ENCODE peak calls at places on chromosomes 12 and 14, in eight cellular contexts. A, Y, W, S, C, T, V and M are unnamed samples.

GRCh38 chr12:119988788-119989618 is at the start of gene BICDL1:
- DNase-seq in T (peak; percentile 91), C (peak; percentile 78), Y (peak; percentile 11), A (peak; percentile 23), V (peak; percentile 99), W (peak; percentile 69), S (peak; percentile 98), M (peak; percentile 92)

GRCh38 chr12:92597997-92598396 is 104.8 kb upstream of the PLEKHG7 start:
- DNase-seq in Y (peak; percentile 72), A (peak; percentile 91), V (no peak), C (no peak), T (no peak), S (peak; percentile 94), W (no peak), M (no peak)

GRCh38 chr14:84237881-84238280 is 1292.1 kb upstream of the FLRT2 start:
- DNase-seq in T (no peak), W (no peak), C (no peak), S (no peak), A (peak; percentile 7), V (no peak), Y (no peak), M (no peak)

GRCh38 chr12:108305520-108305919 is 33.6 kb downstream of the CMKLR1 start:
- DNase-seq in T (peak; percentile 70), W (no peak), Y (peak; percentile 84), V (no peak), S (peak; percentile 73), C (no peak), A (peak; percentile 71), M (peak; percentile 45)

GRCh38 chr14:77099425-77100167 is 1.5 kb downstream of the CIPC start:
- DNase-seq in S (peak; percentile 46), V (no peak), T (no peak), W (no peak), C (no peak), A (peak; percentile 78), Y (peak; percentile 58), M (peak; percentile 50)

GRCh38 chr14:92499216-92499615 is 14.4 kb upstream of the RIN3 start:
- DNase-seq in Y (no peak), C (no peak), A (no peak), V (peak; percentile 30), S (no peak), T (no peak), W (no peak), M (peak; percentile 11)

GRCh38 chr12:124764870-124765570 is 98.6 kb downstream of the SCARB1 start:
- DNase-seq in S (peak; percentile 91), V (no peak), W (no peak), A (peak; percentile 89), T (no peak), Y (peak; percentile 98), C (no peak), M (no peak)

GRCh38 chr12:126936181-126936851 is 1330.7 kb upstream of the TMEM132C start:
- DNase-seq in T (no peak), W (peak; percentile 7), C (no peak), Y (peak; percentile 8), A (no peak), V (no peak), S (peak; percentile 30), M (no peak)

GRCh38 chr14:34199585-34199984 is 248.7 kb upstream of the EGLN3 start:
- DNase-seq in A (peak; percentile 46), Y (peak; percentile 99), V (no peak), C (peak; percentile 58), T (no peak), W (no peak), S (peak; percentile 95), M (no peak)

GRCh38 chr14:53807580-53807979 is 149.0 kb downstream of the BMP4 start:
- DNase-seq in T (no peak), V (no peak), S (no peak), A (no peak), W (no peak), C (no peak), Y (no peak), M (no peak)

GRCh38 chr12:1104088-1104800 is 113.2 kb downstream of the ERC1 start:
- DNase-seq in V (no peak), Y (no peak), S (no peak), T (no peak), A (no peak), W (no peak), C (no peak), M (no peak)

GRCh38 chr14:90846511-90846910 is 30.3 kb upstream of the TTC7B start:
- DNase-seq in A (peak; percentile 53), V (no peak), S (peak; percentile 89), Y (peak; percentile 60), C (no peak), W (no peak), T (no peak), M (no peak)

GRCh38 chr14:49971156-49972141 is 78.6 kb downstream of the ARF6 start:
- DNase-seq in T (no peak), S (no peak), Y (no peak), A (peak; percentile 25), V (no peak), W (peak; percentile 89), C (no peak), M (peak; percentile 65)

DNA sequence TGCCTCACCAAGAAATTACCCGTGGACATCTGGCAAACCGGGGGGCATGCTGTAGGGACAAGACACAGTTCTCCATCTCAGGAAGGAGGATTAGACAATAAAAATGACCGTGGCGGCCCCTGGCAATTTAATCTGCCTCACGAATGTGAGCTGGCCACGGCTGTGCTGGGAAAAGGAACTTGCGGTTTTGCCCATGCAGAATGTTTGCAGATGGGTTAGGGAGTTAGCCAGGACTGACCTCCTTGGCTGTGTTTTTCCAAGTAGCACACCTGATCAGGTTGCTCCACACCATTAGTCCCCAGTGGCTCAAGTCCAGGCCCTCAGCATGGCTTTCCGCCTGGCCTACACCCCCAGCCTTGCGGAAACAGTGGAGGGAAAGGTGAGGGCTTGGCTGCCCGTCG is 20.8 kb downstream of the TPCN1 start:
- DNase-seq in V (no peak), C (no peak), T (no peak), Y (peak; percentile 74), A (no peak), W (no peak), S (peak; percentile 95), M (no peak)
- H3K9ac ChIP-seq in V (no peak overlapping the region), C (no peak overlapping the region), T (no peak overlapping the region), Y (peak overlapping the region; percentile 72), A (no peak overlapping the region), W (no peak overlapping the region), S (peak overlapping the region; percentile 65), M (peak overlapping the region; percentile 48)

GRCh38 chr14:60327447-60328331 is 78.7 kb downstream of the PPM1A start:
- DNase-seq in A (peak; percentile 20), V (peak; percentile 79), C (no peak), Y (peak; percentile 11), T (peak; percentile 38), S (no peak), W (peak; percentile 47), M (peak; percentile 51)
- TF ChIP-seq CTCF in A (peak; percentile 6), V (peak; percentile 53), C (no peak), Y (no peak), T (no peak), S (no peak), W (peak; percentile 31), M (no peak)

GRCh38 chr12:99985631-99986030 is 895 bp upstream of the ANKS1B start:
- DNase-seq in T (no peak), A (no peak), Y (no peak), W (no peak), V (no peak), C (no peak), S (no peak), M (no peak)

GRCh38 chr12:99983721-99984258 is 946 bp downstream of the ANKS1B start:
- DNase-seq in S (no peak), A (no peak), V (no peak), T (peak; percentile 52), W (no peak), Y (no peak), C (no peak), M (no peak)

GRCh38 chr12:99984271-99985128 is at the start of gene ANKS1B:
- DNase-seq in V (peak; percentile 93), T (peak; percentile 89), Y (peak; percentile 49), S (peak; percentile 19), W (no peak), C (no peak), A (peak; percentile 13), M (peak; percentile 45)

GRCh38 chr12:99981639-99982190 is 3.0 kb downstream of the ANKS1B start:
- DNase-seq in W (no peak), A (no peak), Y (no peak), T (no peak), S (no peak), V (no peak), C (no peak), M (no peak)

GRCh38 chr12:99985129-99985570 is 414 bp upstream of the ANKS1B start:
- DNase-seq in C (no peak), Y (no peak), A (no peak), V (no peak), T (no peak), W (no peak), S (peak; percentile 30), M (no peak)
- H3K9ac ChIP-seq in C (no peak overlapping the region), Y (peak overlapping the region; percentile 67), A (peak overlapping the region; percentile 18), V (peak overlapping the region; percentile 56), T (peak overlapping the region; percentile 72), W (no peak overlapping the region), S (peak overlapping the region; percentile 22), M (no peak overlapping the region)

GRCh38 chr12:53805801-53806200 is 54.0 kb upstream of the CISTR start:
- DNase-seq in W (no peak), S (peak; percentile 29), V (no peak), A (peak; percentile 55), Y (no peak), C (no peak), T (no peak), M (no peak)

GRCh38 chr12:53803703-53804102 is 51.9 kb upstream of the CISTR start:
- DNase-seq in S (no peak), W (no peak), Y (no peak), V (no peak), T (no peak), A (no peak), C (no peak), M (no peak)

GRCh38 chr12:53803194-53803593 is 51.4 kb upstream of the CISTR start:
- DNase-seq in T (no peak), Y (no peak), V (no peak), A (no peak), S (no peak), W (no peak), C (no peak), M (no peak)

GRCh38 chr12:53805067-53805466 is 53.3 kb upstream of the CISTR start:
- DNase-seq in C (no peak), A (peak; percentile 64), S (peak; percentile 58), T (no peak), Y (no peak), W (no peak), V (no peak), M (no peak)

DNA sequence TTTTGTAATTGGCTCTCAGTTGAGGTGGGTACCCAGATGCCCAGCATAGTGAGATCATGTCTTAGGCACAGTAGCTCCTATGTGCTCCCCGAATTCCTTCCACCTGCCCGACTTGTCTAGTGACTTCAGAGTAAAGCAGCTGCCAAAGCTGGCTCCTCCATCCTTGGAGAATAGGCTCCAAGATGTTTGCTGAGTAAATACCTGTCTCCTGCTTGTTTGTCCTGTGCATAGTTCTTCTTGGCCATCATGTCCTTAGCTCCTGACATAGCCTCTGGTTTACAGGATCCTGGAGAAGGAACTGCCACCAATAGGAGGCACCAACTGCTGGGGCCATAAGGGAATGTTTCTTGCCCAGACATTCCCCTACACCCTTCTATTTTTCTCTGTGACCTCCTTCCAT is 52.6 kb upstream of the CISTR start:
- DNase-seq in V (no peak), Y (no peak), T (no peak), S (peak; percentile 32), A (no peak), C (no peak), W (no peak), M (no peak)
- TF ChIP-seq CTCF in V (peak; percentile 34), Y (no peak), T (no peak), S (no peak), A (no peak), C (no peak), W (no peak), M (no peak)

GRCh38 chr12:81798294-81798693 is 39.1 kb upstream of the PPFIA2 start:
- DNase-seq in S (no peak), T (no peak), A (no peak), Y (no peak), V (peak; percentile 72), W (no peak), C (no peak), M (no peak)
- H3K9ac ChIP-seq in S (no peak overlapping the region), T (no peak overlapping the region), A (no peak overlapping the region), Y (no peak overlapping the region), V (no peak overlapping the region), W (no peak overlapping the region), C (no peak overlapping the region), M (no peak overlapping the region)